ENCODE peak calls at places on chromosomes 16 and 17, in six cellular contexts. I is H1, B is hepatocyte, L is pancreas, O is heart left ventricle, Z is iPS DF 6.9. A is an unnamed sample.

GRCh38 chr16:6016530-6017184 is 919.1 kb upstream of the EEF2KMT start:
- DNase-seq in I (no peak), B (peak; percentile 81), L (no peak), O (no peak), Z (peak; percentile 37), A (no peak)

GRCh38 chr17:31394544-31394943 is 3.1 kb downstream of the RAB11FIP4 start:
- DNase-seq in I (peak; percentile 53), B (peak; percentile 89), L (no peak), O (peak; percentile 67), Z (no peak), A (peak; percentile 73)

GRCh38 chr16:64736887-64737286 is 385.0 kb downstream of the CDH11 start:
- DNase-seq in I (no peak), B (no peak), L (no peak), O (no peak), Z (no peak), A (no peak)

GRCh38 chr16:10866196-10866976 is 10.6 kb upstream of the CIITA start:
- DNase-seq in I (no peak), B (no peak), L (no peak), O (no peak), Z (no peak), A (no peak)

GRCh38 chr17:32275060-32276042 is 9.7 kb downstream of the RHBDL3 start:
- DNase-seq in I (no peak), B (peak; percentile 72), L (no peak), O (no peak), Z (no peak), A (no peak)

GRCh38 chr16:54178491-54178976 is 108.1 kb downstream of the IRX3 start:
- DNase-seq in I (no peak), B (peak; percentile 57), L (no peak), O (no peak), Z (no peak), A (no peak)

GRCh38 chr17:40607641-40608040 is 40.0 kb downstream of the SMARCE1 start:
- DNase-seq in I (no peak), B (no peak), L (no peak), O (no peak), Z (no peak), A (no peak)

GRCh38 chr17:40500709-40501108 is 714 bp downstream of the TNS4 start:
- DNase-seq in I (no peak), B (no peak), L (no peak), O (no peak), Z (no peak), A (no peak)

GRCh38 chr16:5867250-5867649 is 769.7 kb upstream of the EEF2KMT start:
- DNase-seq in I (no peak), B (no peak), L (no peak), O (no peak), Z (no peak), A (no peak)

GRCh38 chr16:73232555-73233422 is 184.9 kb upstream of the ZFHX3 start:
- DNase-seq in I (peak; percentile 10), B (peak; percentile 82), L (peak; percentile 40), O (peak; percentile 47), Z (no peak), A (no peak)

GRCh38 chr17:28726396-28726911 is 421 bp upstream of the TLCD1 start:
- DNase-seq in I (no peak), B (peak; percentile 84), L (peak; percentile 79), O (no peak), Z (no peak), A (peak; percentile 88)

GRCh38 chr16:86951831-86952598 is 365.2 kb downstream of the C16orf95 start:
- DNase-seq in I (no peak), B (peak; percentile 35), L (no peak), O (no peak), Z (no peak), A (no peak)

GRCh38 chr16:46918905-46919792 is 35.0 kb downstream of the GPT2 start:
- DNase-seq in I (no peak), B (peak; percentile 45), L (peak; percentile 92), O (no peak), Z (no peak), A (peak; percentile 41)

GRCh38 chr17:82214012-82214628 is 1.5 kb upstream of the CCDC57 start:
- DNase-seq in I (no peak), B (no peak), L (no peak), O (no peak), Z (no peak), A (no peak)

GRCh38 chr16:11259655-11260595 is 3.9 kb upstream of the SOCS1 start:
- DNase-seq in I (no peak), B (no peak), L (no peak), O (no peak), Z (no peak), A (no peak)

GRCh38 chr17:68356949-68357455 is 65.7 kb downstream of the ARSG start:
- DNase-seq in I (no peak), B (no peak), L (no peak), O (no peak), Z (no peak), A (no peak)

GRCh38 chr16:22815863-22816262 is 1.9 kb downstream of the HS3ST2 start:
- DNase-seq in I (no peak), B (no peak), L (no peak), O (no peak), Z (no peak), A (no peak)

GRCh38 chr17:70050931-70051330 is 24.1 kb upstream of the KCNJ16 start:
- DNase-seq in I (no peak), B (no peak), L (no peak), O (no peak), Z (no peak), A (no peak)

DNA sequence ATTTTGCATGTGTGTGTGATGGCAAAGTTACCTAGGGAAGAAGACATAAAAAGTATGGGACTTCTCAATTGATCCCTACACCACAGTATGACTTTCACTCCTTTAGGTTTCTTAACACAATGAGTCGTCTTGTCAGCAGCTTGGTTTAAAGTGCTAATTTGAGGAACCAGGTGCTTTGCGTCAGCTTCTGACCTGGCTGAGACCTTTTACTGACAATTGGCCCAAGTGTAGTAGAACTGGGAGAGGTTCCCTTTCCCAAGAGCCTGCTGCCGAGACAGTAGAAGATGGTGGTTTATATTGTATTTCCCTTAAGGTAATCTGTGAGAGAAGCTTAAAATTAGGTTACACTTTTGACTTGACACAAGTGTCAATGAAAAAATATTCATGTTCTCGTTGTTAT is 54.9 kb downstream of the LDHD start:
- DNase-seq in I (no peak), B (no peak), L (no peak), O (no peak), Z (no peak), A (no peak)
- H3K4me1 ChIP-seq in I (peaks cover 8% of the 10 kb centered on the region), B (peaks cover 24% of the 10 kb centered on the region), L (no peaks in the 10 kb centered on the region), O (peaks cover 43% of the 10 kb centered on the region), Z (no peaks in the 10 kb centered on the region), A (peaks cover 20% of the 10 kb centered on the region)

DNA sequence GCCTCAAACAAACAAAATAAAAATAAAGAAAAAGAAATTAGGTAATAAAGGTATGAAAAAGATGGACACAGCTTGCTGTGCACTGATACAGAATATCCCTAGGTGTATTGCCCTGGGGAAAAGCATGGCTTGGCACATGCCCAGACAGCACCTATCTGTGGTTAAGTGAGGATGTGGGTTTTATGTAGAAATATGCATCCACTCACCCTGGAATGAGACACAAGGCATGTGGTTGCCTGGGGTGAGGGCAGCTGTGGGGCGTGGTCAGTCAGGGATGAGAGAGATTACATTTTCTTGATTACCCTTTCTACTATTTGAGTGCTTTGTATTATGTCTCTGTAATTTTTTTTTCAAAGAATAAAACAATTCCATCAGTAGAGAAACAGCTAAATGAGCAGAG is 6.9 kb downstream of the PLLP start:
- DNase-seq in I (no peak), B (no peak), L (no peak), O (no peak), Z (no peak), A (no peak)
- H3K4me1 ChIP-seq in I (no peaks in the 10 kb centered on the region), B (peaks cover 28% of the 10 kb centered on the region), L (peaks cover 7% of the 10 kb centered on the region), O (peaks cover 20% of the 10 kb centered on the region), Z (peaks cover 4% of the 10 kb centered on the region), A (peaks cover 17% of the 10 kb centered on the region)

GRCh38 chr17:11282586-11282985 is 41.6 kb downstream of the SHISA6 start:
- DNase-seq in I (no peak), B (no peak), L (no peak), O (no peak), Z (no peak), A (no peak)
- H3K4me1 ChIP-seq in I (no peaks in the 10 kb centered on the region), B (peaks cover 7% of the 10 kb centered on the region), L (no peaks in the 10 kb centered on the region), O (no peaks in the 10 kb centered on the region), Z (no peaks in the 10 kb centered on the region), A (no peaks in the 10 kb centered on the region)

GRCh38 chr16:71681360-71681759 is 43.1 kb downstream of the PHLPP2 start:
- DNase-seq in I (no peak), B (no peak), L (no peak), O (no peak), Z (no peak), A (no peak)
- H3K4me1 ChIP-seq in I (no peaks in the 10 kb centered on the region), B (no peaks in the 10 kb centered on the region), L (no peaks in the 10 kb centered on the region), O (no peaks in the 10 kb centered on the region), Z (no peaks in the 10 kb centered on the region), A (peaks cover 4% of the 10 kb centered on the region)

DNA sequence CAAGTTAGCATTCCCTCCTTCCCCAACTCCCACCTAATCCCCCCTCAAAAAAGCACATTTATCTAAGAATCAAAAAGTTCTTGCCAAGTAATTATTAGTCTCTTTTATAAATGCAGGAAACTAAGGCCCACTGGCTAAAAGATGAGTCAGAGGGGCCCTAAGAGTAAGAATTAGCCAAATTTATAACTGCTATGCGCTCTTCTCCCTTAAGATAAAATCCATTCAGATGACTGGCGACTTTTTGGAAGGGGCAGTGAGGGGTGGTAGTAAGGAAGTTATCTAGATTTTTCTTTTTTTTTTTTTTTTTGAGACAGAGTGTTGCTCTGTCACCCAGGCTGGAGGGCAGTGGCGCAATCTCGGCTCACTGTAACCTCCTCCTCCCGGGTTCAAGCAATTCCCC is 17.1 kb downstream of the ZNF652 start:
- DNase-seq in I (no peak), B (no peak), L (no peak), O (no peak), Z (no peak), A (no peak)
- H3K4me1 ChIP-seq in I (no peaks in the 10 kb centered on the region), B (peaks cover 11% of the 10 kb centered on the region), L (no peaks in the 10 kb centered on the region), O (peaks cover 9% of the 10 kb centered on the region), Z (no peaks in the 10 kb centered on the region), A (no peaks in the 10 kb centered on the region)

DNA sequence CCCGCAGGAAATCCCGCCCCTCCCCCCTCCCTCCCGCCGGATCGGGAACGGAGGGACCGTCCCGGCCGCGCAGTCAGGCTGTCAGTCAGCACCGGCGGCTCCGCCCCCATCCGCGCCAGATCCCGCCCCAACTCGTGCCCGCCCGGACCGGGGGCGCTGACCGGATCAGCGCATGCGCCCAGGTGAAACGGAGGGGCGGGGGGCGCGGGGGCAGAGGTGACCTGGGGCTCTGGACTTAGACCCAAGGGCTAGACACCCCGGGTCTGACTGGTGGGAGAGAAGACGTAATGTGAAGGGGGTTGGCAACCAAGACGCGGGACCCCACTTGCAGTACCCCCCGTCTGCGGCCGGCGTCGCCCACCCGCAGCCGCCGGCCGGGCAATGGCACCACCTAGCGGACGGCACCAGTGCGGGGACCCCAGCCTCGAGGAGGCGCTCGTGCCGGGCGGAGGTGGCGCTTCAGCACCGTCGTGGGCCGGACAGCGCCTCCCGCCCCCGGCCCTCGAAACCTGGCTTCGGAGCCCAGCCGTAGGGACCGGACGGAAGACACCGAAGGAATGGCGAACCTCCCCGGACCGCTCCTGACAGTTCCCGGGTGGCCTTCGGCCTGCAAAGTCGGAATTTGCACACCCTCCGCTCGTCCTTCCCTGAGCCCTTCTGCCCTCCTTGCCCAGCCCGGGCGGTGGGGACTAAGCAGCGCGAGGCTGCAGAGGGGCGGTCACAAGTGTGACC is at the start of gene CASKIN2:
- DNase-seq in I (peak; percentile 77), B (peak; percentile 98), L (peak; percentile 99), O (peak; percentile 98), Z (peak; percentile 67), A (peak; percentile 97)
- H3K4me1 ChIP-seq in I (peaks cover 3% of the 10 kb centered on the region), B (peaks cover 45% of the 10 kb centered on the region), L (peaks cover 19% of the 10 kb centered on the region), O (peaks cover 55% of the 10 kb centered on the region), Z (peaks cover 10% of the 10 kb centered on the region), A (peaks cover 30% of the 10 kb centered on the region)